ENCODE peak calls at places on chromosomes 13 and 19, in four cellular contexts. E is GM23338, C is K562, G is GM12878. X is an unnamed sample.

GRCh38 chr19:50416034-50416814 is 2.5 kb upstream of the SPIB start:
- DNase-seq in E (peak), C (no peak), G (no peak), X (no peak)

GRCh38 chr19:10290439-10290875 is 705 bp downstream of the ICAM5 start:
- DNase-seq in C (peak), E (peak), G (no peak), X (no peak)

GRCh38 chr19:5271145-5271544 is 69.5 kb downstream of the PTPRS start:
- DNase-seq in G (no peak), E (peak), C (no peak), X (no peak)

GRCh38 chr13:32475403-32475802 is 47.5 kb upstream of the N4BP2L1 start:
- DNase-seq in C (no peak), G (no peak), E (no peak), X (no peak)

GRCh38 chr13:71149498-71150363 is 717.3 kb downstream of the DACH1 start:
- DNase-seq in E (no peak), G (no peak), C (no peak), X (no peak)

GRCh38 chr19:3098141-3098514 is 4.0 kb downstream of the GNA11 start:
- DNase-seq in G (no peak), E (no peak), C (no peak), X (no peak)

GRCh38 chr19:47239610-47240296 is 8.8 kb upstream of the BBC3 start:
- DNase-seq in C (no peak), G (no peak), E (peak), X (no peak)

GRCh38 chr19:3458595-3459284 is 21.6 kb downstream of the SMIM24 start:
- DNase-seq in E (peak), C (peak), G (no peak), X (no peak)

GRCh38 chr19:42124386-42124901 is 7.8 kb downstream of the POU2F2 start:
- DNase-seq in E (no peak), G (no peak), C (no peak), X (no peak)

GRCh38 chr19:54190942-54191670 is at the start of gene TSEN34:
- DNase-seq in C (peak), G (no peak), E (peak), X (no peak)

GRCh38 chr13:37360556-37360955 is 238.0 kb downstream of the POSTN start:
- DNase-seq in C (no peak), E (no peak), G (no peak), X (no peak)

GRCh38 chr19:16040642-16041041 is 35.7 kb upstream of the TPM4 start:
- DNase-seq in C (no peak), E (no peak), G (no peak), X (no peak)

GRCh38 chr19:49224856-49225255 is 67.3 kb downstream of the TRPM4 start:
- DNase-seq in G (no peak), C (peak), E (peak), X (no peak)

GRCh38 chr19:47506459-47506858 is 8.4 kb downstream of the NAPA start:
- DNase-seq in G (no peak), C (no peak), E (no peak), X (no peak)

GRCh38 chr13:37617162-37617561 is 18.6 kb upstream of the POSTN start:
- DNase-seq in G (no peak), E (peak), C (no peak), X (no peak)

GRCh38 chr19:27679399-27679798 is 1533.6 kb downstream of the UQCRFS1 start:
- DNase-seq in C (no peak), G (no peak), E (no peak), X (no peak)

GRCh38 chr13:49638416-49639072 is 10.2 kb downstream of the ARL11 start:
- DNase-seq in C (no peak), G (no peak), E (no peak), X (no peak)
- TF ChIP-seq REST in C (no peak), G (no peak), E (no peak), X (no peak)

DNA sequence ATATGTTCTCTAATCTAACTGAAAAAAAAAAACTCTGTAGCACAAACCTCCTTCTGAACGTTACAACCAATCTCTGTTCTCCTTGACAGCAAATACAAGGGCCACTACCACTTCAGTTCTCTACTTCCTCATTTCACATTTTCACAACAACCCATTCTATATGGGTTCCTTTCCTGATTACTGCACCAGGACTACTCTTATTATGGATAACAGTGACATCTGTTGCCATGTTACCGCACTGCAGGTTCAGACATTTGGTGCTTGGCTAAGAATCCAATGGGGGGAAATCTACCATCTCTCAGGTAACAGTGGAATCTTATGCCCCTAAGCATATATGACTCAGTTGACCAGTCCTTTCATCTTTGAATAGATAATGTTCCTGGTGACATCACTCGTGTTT is 11.6 kb upstream of the FPR3 start:
- DNase-seq in C (no peak), G (no peak), E (peak), X (no peak)
- TF ChIP-seq REST in C (no peak), G (no peak), E (no peak), X (no peak)

DNA sequence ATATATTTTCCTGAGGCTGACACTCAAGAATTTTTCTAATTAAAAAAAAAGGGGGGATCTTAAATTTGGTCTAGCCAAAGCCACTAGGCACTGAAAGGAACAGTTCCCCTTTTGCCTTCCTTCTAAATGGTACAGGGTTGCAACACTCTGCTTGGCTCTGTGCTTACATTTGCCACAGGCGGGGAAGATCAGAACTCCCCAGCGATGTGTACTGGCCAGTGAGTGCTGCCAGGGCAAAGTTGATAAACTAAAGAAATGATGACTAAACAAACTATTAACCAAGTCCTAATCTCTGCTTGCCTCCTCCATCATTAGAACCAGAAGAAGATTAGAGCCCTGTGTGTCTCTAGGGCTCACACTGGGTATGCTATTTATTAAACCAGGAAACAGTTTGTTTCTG is 75.3 kb upstream of the SCEL start:
- DNase-seq in E (no peak), C (no peak), G (peak), X (no peak)
- TF ChIP-seq REST in E (no peak), C (no peak), G (no peak), X (no peak)

GRCh38 chr13:111636804-111637203 is 316.4 kb downstream of the TEX29 start:
- DNase-seq in E (no peak), C (no peak), G (no peak), X (no peak)
- TF ChIP-seq REST in E (no peak), C (no peak), G (no peak), X (no peak)

DNA sequence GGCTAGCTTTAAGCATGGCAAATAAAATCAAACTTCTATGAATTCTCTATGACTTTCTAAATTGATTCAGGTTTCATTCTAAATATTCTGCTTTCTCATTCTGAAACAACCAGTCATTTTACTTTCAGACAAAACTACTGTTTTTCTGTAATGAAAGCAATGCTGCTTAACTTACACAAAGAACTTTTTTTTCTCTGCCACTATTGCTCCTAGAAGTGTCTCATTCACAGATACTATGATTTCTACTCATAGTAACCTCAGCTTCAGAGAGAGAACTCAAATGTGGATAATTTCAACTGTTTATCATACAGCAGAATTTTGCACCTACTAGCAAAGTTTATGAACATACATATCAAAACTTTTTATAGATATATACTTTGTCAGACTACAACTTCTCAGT is 724.6 kb downstream of the SLITRK5 start:
- DNase-seq in E (no peak), C (no peak), G (no peak), X (no peak)
- TF ChIP-seq REST in E (no peak), C (no peak), G (no peak), X (no peak)

GRCh38 chr19:46085888-46086287 is 38.6 kb downstream of the IGFL3 start:
- DNase-seq in G (no peak), E (no peak), C (no peak), X (no peak)

GRCh38 chr19:46090444-46090843 is 34.0 kb downstream of the IGFL3 start:
- DNase-seq in E (no peak), C (no peak), G (no peak), X (no peak)

GRCh38 chr19:46088101-46088500 is 36.4 kb downstream of the IGFL3 start:
- DNase-seq in G (no peak), C (no peak), E (no peak), X (no peak)

GRCh38 chr19:46089432-46089831 is 35.1 kb downstream of the IGFL3 start:
- DNase-seq in E (no peak), C (no peak), G (no peak), X (no peak)
- TF ChIP-seq REST in E (no peak), C (no peak), G (no peak), X (no peak)

GRCh38 chr13:113491418-113491883 is 940 bp upstream of the DCUN1D2 start:
- DNase-seq in E (peak), C (peak), G (no peak), X (no peak)
- TF ChIP-seq REST in E (no peak), C (no peak), G (no peak), X (no peak)

X was measured in Panc1.